ENCODE peak calls at places on chromosomes 4 and X, in seven cellular contexts. One of them, this sample, is unnamed.

GRCh38 chr4:105162123-105162796 is 15.6 kb downstream of the TET2 start:
- DNase-seq in neural progenitor cell: no peak
- DNase-seq in H1: no peak
- DNase-seq in IMR-90: no peak
- DNase-seq in GM23248: no peak
- DNase-seq in astrocyte: no peak
- DNase-seq in fibroblast of lung: no peak
- DNase-seq in this sample: no peak

GRCh38 chrX:39764441-39764914 is 333.3 kb downstream of the BCOR start:
- DNase-seq in neural progenitor cell: peak; percentile 53
- DNase-seq in H1: no peak
- DNase-seq in IMR-90: peak; percentile 34
- DNase-seq in GM23248: no peak
- DNase-seq in astrocyte: peak; percentile 20
- DNase-seq in fibroblast of lung: peak; percentile 42
- DNase-seq in this sample: no peak

GRCh38 chr4:147830987-147831386 is 99.1 kb downstream of the ARHGAP10 start:
- DNase-seq in neural progenitor cell: no peak
- DNase-seq in H1: no peak
- DNase-seq in IMR-90: peak; percentile 63
- DNase-seq in GM23248: peak; percentile 70
- DNase-seq in astrocyte: peak; percentile 67
- DNase-seq in fibroblast of lung: peak; percentile 74
- DNase-seq in this sample: no peak

GRCh38 chr4:138890921-138891570 is 124.5 kb upstream of the NOCT start:
- DNase-seq in neural progenitor cell: no peak
- DNase-seq in H1: no peak
- DNase-seq in IMR-90: no peak
- DNase-seq in GM23248: no peak
- DNase-seq in astrocyte: no peak
- DNase-seq in fibroblast of lung: no peak
- DNase-seq in this sample: no peak

GRCh38 chrX:32480019-32480418 is 731.3 kb downstream of the DMD start:
- DNase-seq in neural progenitor cell: no peak
- DNase-seq in H1: no peak
- DNase-seq in IMR-90: peak; percentile 3
- DNase-seq in GM23248: no peak
- DNase-seq in astrocyte: no peak
- DNase-seq in fibroblast of lung: no peak
- DNase-seq in this sample: no peak

GRCh38 chr4:175369087-175369486 is 443.0 kb downstream of the GPM6A start:
- DNase-seq in neural progenitor cell: no peak
- DNase-seq in H1: no peak
- DNase-seq in IMR-90: peak; percentile 71
- DNase-seq in GM23248: peak; percentile 72
- DNase-seq in astrocyte: peak; percentile 71
- DNase-seq in fibroblast of lung: peak; percentile 81
- DNase-seq in this sample: no peak

GRCh38 chrX:147494365-147494764 is 417.4 kb upstream of the FMR1 start:
- DNase-seq in neural progenitor cell: no peak
- DNase-seq in H1: no peak
- DNase-seq in IMR-90: no peak
- DNase-seq in GM23248: no peak
- DNase-seq in astrocyte: no peak
- DNase-seq in fibroblast of lung: no peak
- DNase-seq in this sample: no peak

GRCh38 chr4:141643557-141643956 is 7.2 kb downstream of the IL15 start:
- DNase-seq in neural progenitor cell: no peak
- DNase-seq in H1: no peak
- DNase-seq in IMR-90: peak; percentile 92
- DNase-seq in GM23248: peak; percentile 89
- DNase-seq in astrocyte: peak; percentile 83
- DNase-seq in fibroblast of lung: peak; percentile 88
- DNase-seq in this sample: no peak

GRCh38 chr4:75490155-75490554 is 24.0 kb downstream of the RCHY1 start:
- DNase-seq in neural progenitor cell: peak; percentile 29
- DNase-seq in H1: no peak
- DNase-seq in IMR-90: peak; percentile 65
- DNase-seq in GM23248: peak; percentile 51
- DNase-seq in astrocyte: no peak
- DNase-seq in fibroblast of lung: peak; percentile 18
- DNase-seq in this sample: no peak

GRCh38 chrX:49184294-49185061 is 1.7 kb downstream of the PRICKLE3 start:
- DNase-seq in neural progenitor cell: peak; percentile 97
- DNase-seq in H1: peak; percentile 81
- DNase-seq in IMR-90: peak; percentile 83
- DNase-seq in GM23248: peak; percentile 92
- DNase-seq in astrocyte: peak; percentile 63
- DNase-seq in fibroblast of lung: peak; percentile 78
- DNase-seq in this sample: peak; percentile 96
- H3K9ac ChIP-seq in neural progenitor cell: no peak overlapping the region
- H3K9ac ChIP-seq in H1: no peak overlapping the region
- H3K9ac ChIP-seq in IMR-90: no peak overlapping the region
- H3K9ac ChIP-seq in GM23248: peak overlapping the region; percentile 81
- H3K9ac ChIP-seq in astrocyte: no peak overlapping the region
- H3K9ac ChIP-seq in fibroblast of lung: peak overlapping the region; percentile 23
- H3K9ac ChIP-seq in this sample: peak overlapping the region; percentile 56

GRCh38 chr4:3204021-3204431 is 44.9 kb upstream of the MSANTD1 start:
- DNase-seq in neural progenitor cell: no peak
- DNase-seq in H1: no peak
- DNase-seq in IMR-90: peak; percentile 67
- DNase-seq in GM23248: peak; percentile 87
- DNase-seq in astrocyte: peak; percentile 49
- DNase-seq in fibroblast of lung: peak; percentile 64
- DNase-seq in this sample: no peak
- H3K4me1 ChIP-seq in neural progenitor cell: peaks cover 13% of the 10 kb centered on the region
- H3K4me1 ChIP-seq in H1: no peaks in the 10 kb centered on the region
- H3K4me1 ChIP-seq in IMR-90: peaks cover 18% of the 10 kb centered on the region
- H3K4me1 ChIP-seq in GM23248: peaks cover 28% of the 10 kb centered on the region
- H3K4me1 ChIP-seq in astrocyte: peaks cover 11% of the 10 kb centered on the region
- H3K4me1 ChIP-seq in fibroblast of lung: peaks cover 7% of the 10 kb centered on the region
- H3K4me1 ChIP-seq in this sample: peaks cover 4% of the 10 kb centered on the region

DNA sequence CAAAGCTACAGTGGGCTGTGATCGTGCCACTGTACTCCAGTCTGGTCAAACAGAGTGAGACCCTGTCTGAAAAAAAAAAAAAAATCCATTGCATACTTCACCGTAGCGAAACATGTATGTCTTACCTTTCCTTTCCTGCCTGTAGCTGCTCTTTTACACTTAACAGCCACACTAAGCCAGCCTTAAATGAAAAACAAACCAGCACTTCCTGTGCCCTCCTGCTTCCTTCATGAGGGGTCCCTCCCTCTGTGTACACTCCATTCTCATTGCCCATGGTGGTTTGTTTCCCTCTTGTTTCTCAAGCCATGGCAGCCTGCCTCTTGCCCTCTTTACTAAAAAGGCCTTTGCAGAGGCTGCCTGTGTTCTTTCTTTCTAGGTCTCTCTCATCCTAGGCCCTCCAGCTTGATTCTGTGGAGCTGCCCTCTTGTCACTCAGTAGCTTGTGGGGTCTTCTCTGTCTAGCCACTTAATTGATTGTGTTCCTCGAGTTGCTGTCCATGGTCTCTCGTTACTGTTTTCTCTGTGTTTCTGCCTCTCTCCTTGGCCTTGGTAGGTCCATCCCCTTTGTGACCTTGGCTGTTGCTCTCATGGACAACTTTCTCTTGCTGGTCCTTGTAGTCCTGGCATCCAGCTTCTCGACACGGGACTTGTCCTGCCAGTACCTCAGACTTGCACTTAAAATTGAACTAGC is 52.1 kb upstream of the MSANTD1 start:
- DNase-seq in neural progenitor cell: no peak
- DNase-seq in H1: no peak
- DNase-seq in IMR-90: no peak
- DNase-seq in GM23248: no peak
- DNase-seq in astrocyte: no peak
- DNase-seq in fibroblast of lung: no peak
- DNase-seq in this sample: no peak
- H3K9ac ChIP-seq in neural progenitor cell: no peak overlapping the region
- H3K9ac ChIP-seq in H1: no peak overlapping the region
- H3K9ac ChIP-seq in IMR-90: no peak overlapping the region
- H3K9ac ChIP-seq in GM23248: no peak overlapping the region
- H3K9ac ChIP-seq in astrocyte: no peak overlapping the region
- H3K9ac ChIP-seq in fibroblast of lung: no peak overlapping the region
- H3K9ac ChIP-seq in this sample: no peak overlapping the region

GRCh38 chr4:121567748-121568147 is 129.0 kb downstream of the ANXA5 start:
- DNase-seq in neural progenitor cell: no peak
- DNase-seq in H1: no peak
- DNase-seq in IMR-90: no peak
- DNase-seq in GM23248: no peak
- DNase-seq in astrocyte: no peak
- DNase-seq in fibroblast of lung: no peak
- DNase-seq in this sample: no peak
- H3K4me1 ChIP-seq in neural progenitor cell: no peaks in the 10 kb centered on the region
- H3K4me1 ChIP-seq in H1: peaks cover 2% of the 10 kb centered on the region
- H3K4me1 ChIP-seq in IMR-90: no peaks in the 10 kb centered on the region
- H3K4me1 ChIP-seq in GM23248: no peaks in the 10 kb centered on the region
- H3K4me1 ChIP-seq in astrocyte: no peaks in the 10 kb centered on the region
- H3K4me1 ChIP-seq in fibroblast of lung: no peaks in the 10 kb centered on the region
- H3K4me1 ChIP-seq in this sample: no peaks in the 10 kb centered on the region

GRCh38 chrX:13381514-13381913 is 61.7 kb upstream of the ATXN3L start:
- DNase-seq in neural progenitor cell: no peak
- DNase-seq in H1: no peak
- DNase-seq in IMR-90: peak; percentile 47
- DNase-seq in GM23248: peak; percentile 41
- DNase-seq in astrocyte: peak; percentile 60
- DNase-seq in fibroblast of lung: peak; percentile 68
- DNase-seq in this sample: no peak
- H3K9ac ChIP-seq in neural progenitor cell: no peak overlapping the region
- H3K9ac ChIP-seq in H1: no peak overlapping the region
- H3K9ac ChIP-seq in IMR-90: no peak overlapping the region
- H3K9ac ChIP-seq in GM23248: peak overlapping the region; percentile 48
- H3K9ac ChIP-seq in astrocyte: peak overlapping the region; percentile 43
- H3K9ac ChIP-seq in fibroblast of lung: no peak overlapping the region
- H3K9ac ChIP-seq in this sample: no peak overlapping the region

DNA sequence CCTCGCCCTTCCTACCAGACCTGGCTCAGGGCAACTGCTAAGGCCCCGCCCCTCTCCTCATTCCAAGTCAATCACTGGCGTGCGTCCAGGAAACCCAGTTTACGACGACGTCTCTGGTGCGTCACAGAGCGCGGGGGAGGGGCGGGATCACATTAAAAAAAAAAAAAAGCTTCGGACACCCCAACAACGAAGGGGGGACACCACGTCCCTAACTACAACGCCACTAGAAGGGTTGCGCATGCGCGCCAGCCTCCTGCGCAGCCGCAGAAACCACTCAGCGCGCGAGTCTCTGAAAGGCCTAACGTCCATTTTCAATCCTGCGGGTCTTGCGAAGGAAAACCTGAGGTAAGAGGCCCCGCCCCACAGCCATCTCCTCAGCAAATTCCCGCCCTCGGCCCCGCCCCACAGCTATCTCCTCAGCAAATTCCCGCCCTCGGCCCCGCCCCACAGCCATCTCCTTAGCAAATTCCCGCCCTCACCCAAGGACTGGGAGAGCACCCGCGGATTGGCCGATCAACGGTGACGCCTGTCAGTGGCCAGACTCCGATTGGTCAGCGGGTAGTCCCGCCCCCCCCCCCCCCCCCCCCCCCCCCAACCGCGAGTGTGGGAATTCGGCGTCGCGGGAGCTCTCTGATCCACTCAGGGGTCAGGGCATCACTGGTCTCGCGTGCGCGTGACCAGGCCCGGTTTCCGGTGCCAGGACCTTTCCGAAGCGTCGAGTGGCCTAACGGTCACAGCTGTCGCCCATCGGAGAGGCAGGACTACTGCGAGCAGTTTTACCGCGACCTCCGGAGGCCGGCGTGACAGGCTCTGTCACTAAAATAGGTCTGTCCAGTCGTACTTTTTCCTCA is at the start of gene SCML1:
- DNase-seq in neural progenitor cell: peak; percentile 97
- DNase-seq in H1: peak; percentile 94
- DNase-seq in IMR-90: peak; percentile 95
- DNase-seq in GM23248: peak; percentile 97
- DNase-seq in astrocyte: peak; percentile 90
- DNase-seq in fibroblast of lung: peak; percentile 95
- DNase-seq in this sample: peak; percentile 96
- H3K4me1 ChIP-seq in neural progenitor cell: peaks cover 16% of the 10 kb centered on the region
- H3K4me1 ChIP-seq in H1: no peaks in the 10 kb centered on the region
- H3K4me1 ChIP-seq in IMR-90: peaks cover 2% of the 10 kb centered on the region
- H3K4me1 ChIP-seq in GM23248: peaks cover 5% of the 10 kb centered on the region
- H3K4me1 ChIP-seq in astrocyte: no peaks in the 10 kb centered on the region
- H3K4me1 ChIP-seq in fibroblast of lung: no peaks in the 10 kb centered on the region
- H3K4me1 ChIP-seq in this sample: no peaks in the 10 kb centered on the region

GRCh38 chr4:176540814-176541213 is 221.0 kb downstream of the SPCS3 start:
- DNase-seq in neural progenitor cell: no peak
- DNase-seq in H1: no peak
- DNase-seq in IMR-90: no peak
- DNase-seq in GM23248: no peak
- DNase-seq in astrocyte: peak; percentile 50
- DNase-seq in fibroblast of lung: peak; percentile 58
- DNase-seq in this sample: no peak

GRCh38 chr4:176538217-176538925 is 218.6 kb downstream of the SPCS3 start:
- DNase-seq in neural progenitor cell: no peak
- DNase-seq in H1: no peak
- DNase-seq in IMR-90: peak; percentile 96
- DNase-seq in GM23248: peak; percentile 94
- DNase-seq in astrocyte: peak; percentile 93
- DNase-seq in fibroblast of lung: peak; percentile 95
- DNase-seq in this sample: no peak

GRCh38 chr4:176534566-176534965 is 214.8 kb downstream of the SPCS3 start:
- DNase-seq in neural progenitor cell: no peak
- DNase-seq in H1: no peak
- DNase-seq in IMR-90: peak; percentile 95
- DNase-seq in GM23248: peak; percentile 71
- DNase-seq in astrocyte: peak; percentile 90
- DNase-seq in fibroblast of lung: peak; percentile 91
- DNase-seq in this sample: no peak

GRCh38 chr4:176539785-176540175 is 220.0 kb downstream of the SPCS3 start:
- DNase-seq in neural progenitor cell: no peak
- DNase-seq in H1: no peak
- DNase-seq in IMR-90: peak; percentile 34
- DNase-seq in GM23248: peak; percentile 38
- DNase-seq in astrocyte: peak; percentile 36
- DNase-seq in fibroblast of lung: peak; percentile 48
- DNase-seq in this sample: no peak

GRCh38 chr4:176539091-176539784 is 219.5 kb downstream of the SPCS3 start:
- DNase-seq in neural progenitor cell: no peak
- DNase-seq in H1: no peak
- DNase-seq in IMR-90: peak; percentile 30
- DNase-seq in GM23248: peak; percentile 15
- DNase-seq in astrocyte: no peak
- DNase-seq in fibroblast of lung: no peak
- DNase-seq in this sample: no peak
- H3K9ac ChIP-seq in neural progenitor cell: no peak overlapping the region
- H3K9ac ChIP-seq in H1: no peak overlapping the region
- H3K9ac ChIP-seq in IMR-90: no peak overlapping the region
- H3K9ac ChIP-seq in GM23248: no peak overlapping the region
- H3K9ac ChIP-seq in astrocyte: no peak overlapping the region
- H3K9ac ChIP-seq in fibroblast of lung: no peak overlapping the region
- H3K9ac ChIP-seq in this sample: no peak overlapping the region

DNA sequence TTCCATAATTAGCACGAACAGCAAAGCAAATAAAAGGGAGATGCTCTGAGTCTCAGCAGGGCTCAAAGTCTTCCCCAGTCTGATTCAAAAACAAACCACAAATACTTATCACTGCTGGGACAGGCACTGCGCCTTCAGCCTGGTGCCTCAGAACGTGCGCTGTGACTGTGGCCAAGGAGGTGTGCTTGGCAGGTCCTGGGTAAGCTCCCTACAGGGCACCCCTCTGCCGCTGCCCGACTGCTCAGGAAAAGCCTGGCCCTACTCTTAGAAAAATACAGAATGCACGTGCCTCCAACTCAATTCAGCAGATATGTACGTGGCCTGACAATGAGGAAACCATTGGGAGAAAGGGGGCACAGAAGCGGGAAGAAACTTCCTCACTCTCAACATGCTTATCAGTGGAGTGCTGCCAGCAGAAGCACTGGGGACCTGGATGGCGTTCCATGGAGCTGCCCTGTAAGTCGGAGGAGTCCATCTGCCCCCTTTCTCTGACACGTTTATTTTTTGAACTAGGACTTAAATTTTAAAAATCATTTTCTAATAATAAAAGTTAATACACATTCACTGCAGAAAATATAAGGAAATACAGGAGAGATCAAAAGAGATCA is 86.8 kb downstream of the GATB start:
- DNase-seq in neural progenitor cell: no peak
- DNase-seq in H1: no peak
- DNase-seq in IMR-90: no peak
- DNase-seq in GM23248: no peak
- DNase-seq in astrocyte: no peak
- DNase-seq in fibroblast of lung: no peak
- DNase-seq in this sample: no peak
- H3K4me1 ChIP-seq in neural progenitor cell: peaks cover 17% of the 10 kb centered on the region
- H3K4me1 ChIP-seq in H1: peaks cover 7% of the 10 kb centered on the region
- H3K4me1 ChIP-seq in IMR-90: peaks cover 4% of the 10 kb centered on the region
- H3K4me1 ChIP-seq in GM23248: peaks cover 14% of the 10 kb centered on the region
- H3K4me1 ChIP-seq in astrocyte: peaks cover 14% of the 10 kb centered on the region
- H3K4me1 ChIP-seq in fibroblast of lung: peaks cover 3% of the 10 kb centered on the region
- H3K4me1 ChIP-seq in this sample: no peaks in the 10 kb centered on the region

This sample was measured in colonic mucosa.